ENCODE peak calls at places on chromosomes 4 and X, in ten cellular contexts. P, N, L, R, E, X, M, F, G and T are unnamed samples.
A peak's percentile ranks its signal among the peaks of the same experiment; 100 is the strongest.

GRCh38 chrX:115324194-115324593 is 34.7 kb downstream of the LUZP4 start:
- DNase-seq in E (no peak), P (no peak), M (no peak), G (peak; percentile 54), F (peak; percentile 66), N (no peak), R (no peak), X (no peak), L (no peak), T (peak; percentile 1)

GRCh38 chr4:26372525-26373172 is 51.8 kb downstream of the RBPJ start:
- DNase-seq in F (peak; percentile 59), G (peak; percentile 62), N (no peak), L (peak; percentile 65), E (peak; percentile 33), P (no peak), X (peak; percentile 78), M (no peak), R (peak; percentile 84), T (peak; percentile 54)

GRCh38 chr4:123325241-123325681 is 71.3 kb upstream of the SPRY1 start:
- DNase-seq in E (no peak), R (peak; percentile 38), X (no peak), N (no peak), P (no peak), G (no peak), L (no peak), M (no peak), F (no peak), T (no peak)

GRCh38 chr4:124060261-124060918 is 652.1 kb downstream of the ANKRD50 start:
- DNase-seq in E (no peak), G (peak; percentile 64), N (no peak), M (no peak), L (no peak), P (no peak), X (no peak), R (peak; percentile 93), F (peak; percentile 62), T (no peak)

GRCh38 chr4:144591401-144591800 is 54.6 kb upstream of the HHIP start:
- DNase-seq in X (peak; percentile 23), N (no peak), M (no peak), E (no peak), R (peak; percentile 31), L (no peak), F (peak; percentile 91), G (peak; percentile 74), P (no peak), T (no peak)

GRCh38 chr4:2662598-2662997 is 93.5 kb downstream of the TNIP2 start:
- DNase-seq in L (no peak), X (peak; percentile 57), E (no peak), G (peak; percentile 16), N (peak; percentile 6), R (peak; percentile 49), P (no peak), M (no peak), F (peak; percentile 82), T (no peak)

GRCh38 chrX:118702741-118703140 is 24.7 kb upstream of the IL13RA1 start:
- DNase-seq in G (peak; percentile 87), L (no peak), X (no peak), M (no peak), N (no peak), R (peak; percentile 75), E (no peak), F (peak; percentile 29), P (no peak), T (no peak)

GRCh38 chr4:78645853-78646757 is 94.5 kb downstream of the ANXA3 start:
- DNase-seq in M (no peak), E (no peak), X (peak; percentile 85), G (peak; percentile 91), P (peak; percentile 5), N (peak; percentile 66), L (no peak), R (peak; percentile 87), F (peak; percentile 97), T (peak; percentile 25)